ENCODE peak calls at places on chromosomes 5 and 9, in five cellular contexts. N is Peyer's patch; Z is CD8-positive, alpha-beta T cell; I is fibroblast of lung; B is suprapubic skin. V is an unnamed sample.

GRCh38 chr5:179344301-179345178 is 721 bp downstream of the ADAMTS2 start:
- DNase-seq in B (no peak), I (no peak), Z (no peak), N (no peak), V (no peak)

GRCh38 chr5:177086918-177087706 is 397 bp downstream of the FGFR4 start:
- DNase-seq in I (peak; percentile 42), N (peak; percentile 94), Z (peak; percentile 58), B (no peak), V (peak; percentile 53)

GRCh38 chr5:134268019-134268601 is 42.2 kb upstream of the PPP2CA start:
- DNase-seq in I (no peak), Z (no peak), N (no peak), B (no peak), V (no peak)

GRCh38 chr5:23476580-23476979 is 30.8 kb upstream of the PRDM9 start:
- DNase-seq in N (no peak), I (no peak), Z (no peak), B (no peak), V (no peak)

GRCh38 chr5:177553671-177554429 is 513 bp downstream of the FAM193B start:
- DNase-seq in N (peak; percentile 75), Z (peak; percentile 47), I (no peak), B (peak; percentile 83), V (peak; percentile 35)

GRCh38 chr5:146520731-146521130 is 4.7 kb upstream of the GPR151 start:
- DNase-seq in B (no peak), I (no peak), Z (no peak), N (no peak), V (no peak)

GRCh38 chr5:24226492-24226891 is 418.3 kb downstream of the CDH10 start:
- DNase-seq in I (peak; percentile 4), B (no peak), Z (no peak), N (no peak), V (no peak)

GRCh38 chr9:27671591-27671990 is 98.3 kb upstream of the C9orf72 start:
- DNase-seq in N (no peak), B (no peak), I (peak; percentile 2), Z (no peak), V (no peak)

GRCh38 chr9:133553123-133553522 is 18.6 kb downstream of the ADAMTSL2 start:
- DNase-seq in Z (no peak), I (no peak), N (no peak), B (no peak), V (no peak)

GRCh38 chr5:107322936-107323335 is 347.8 kb downstream of the EFNA5 start:
- DNase-seq in N (no peak), I (peak; percentile 51), B (no peak), Z (no peak), V (no peak)

GRCh38 chr9:136722969-136723356 is 10.6 kb downstream of the DIPK1B start:
- DNase-seq in N (no peak), B (no peak), Z (no peak), I (no peak), V (no peak)

GRCh38 chr5:73749485-73750270 is 123.7 kb downstream of the ARHGEF28 start:
- DNase-seq in Z (no peak), I (no peak), N (no peak), B (no peak), V (no peak)

GRCh38 chr5:76458492-76458863 is 55.4 kb downstream of the IQGAP2 start:
- DNase-seq in I (no peak), B (no peak), Z (no peak), N (no peak), V (no peak)

GRCh38 chr5:38634961-38635369 is 78.5 kb upstream of the LIFR start:
- DNase-seq in Z (no peak), B (no peak), I (no peak), N (no peak), V (no peak)

GRCh38 chr9:130948266-130948665 is 9.2 kb upstream of the FIBCD1 start:
- DNase-seq in N (no peak), Z (no peak), I (no peak), B (no peak), V (no peak)

GRCh38 chr5:25754895-25755294 is 1110.1 kb upstream of the CDH10 start:
- DNase-seq in Z (no peak), B (no peak), N (no peak), I (no peak), V (no peak)

GRCh38 chr5:99058466-99058865 is 129.7 kb upstream of the CHD1 start:
- DNase-seq in B (no peak), I (no peak), N (no peak), Z (no peak), V (no peak)

GRCh38 chr5:152349683-152350526 is 55.2 kb downstream of the NMUR2 start:
- DNase-seq in B (no peak), Z (no peak), N (no peak), I (peak; percentile 24), V (no peak)

GRCh38 chr5:123125953-123126352 is 36.9 kb downstream of the PRDM6 start:
- DNase-seq in I (peak; percentile 81), N (no peak), Z (no peak), B (no peak), V (no peak)

GRCh38 chr5:115543931-115544370 is 624 bp downstream of the FEM1C start:
- DNase-seq in I (peak; percentile 64), Z (peak; percentile 56), N (no peak), B (no peak), V (peak; percentile 76)

GRCh38 chr9:71830131-71830530 is 61.8 kb upstream of the CEMIP2 start:
- DNase-seq in N (no peak), B (no peak), I (no peak), Z (no peak), V (no peak)

GRCh38 chr9:94639045-94639995 is at the start of gene FBP1:
- DNase-seq in I (peak; percentile 6), Z (peak; percentile 40), N (peak; percentile 88), B (no peak), V (peak; percentile 52)

GRCh38 chr5:80799041-80799440 is 144.3 kb upstream of the DHFR start:
- DNase-seq in I (no peak), N (no peak), Z (no peak), B (no peak), V (no peak)

GRCh38 chr5:75964008-75964407 is 119.2 kb upstream of the SV2C start:
- DNase-seq in N (no peak), B (no peak), Z (no peak), I (no peak), V (no peak)

GRCh38 chr5:178227929-178228328 is 4.7 kb downstream of the PHYKPL start:
- DNase-seq in B (no peak), I (no peak), Z (no peak), N (no peak), V (no peak)

GRCh38 chr5:167574381-167574780 is 717.1 kb upstream of the WWC1 start:
- DNase-seq in Z (no peak), I (no peak), B (no peak), N (no peak), V (no peak)
- H3K4me1 ChIP-seq in Z (no peaks in the 10 kb centered on the region), I (no peaks in the 10 kb centered on the region), B (peaks cover 9% of the 10 kb centered on the region), N (no peaks in the 10 kb centered on the region), V (no peaks in the 10 kb centered on the region)

DNA sequence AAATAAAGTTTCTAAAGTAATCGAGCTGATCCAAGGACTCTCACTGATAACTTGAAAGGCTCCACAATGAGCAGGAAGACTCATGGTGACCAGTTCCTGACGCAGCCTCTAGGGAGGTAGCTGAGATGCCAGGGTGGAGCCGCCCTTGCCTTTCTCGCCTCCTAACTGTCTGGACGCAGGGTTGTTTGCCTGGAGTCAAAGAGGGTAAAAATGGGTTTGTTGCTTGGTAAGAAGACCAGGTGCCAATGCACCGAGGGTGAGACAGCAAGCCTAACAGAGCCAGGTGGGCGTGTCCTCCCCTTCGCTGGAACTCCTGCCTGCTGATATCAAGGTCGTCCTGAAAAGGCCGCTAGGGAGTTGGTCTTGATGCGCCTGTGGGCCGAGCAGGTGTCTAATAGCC is 48.6 kb upstream of the FCN1 start:
- DNase-seq in Z (no peak), N (no peak), B (peak; percentile 56), I (no peak), V (no peak)
- H3K27ac ChIP-seq in Z (no peak overlapping the region), N (no peak overlapping the region), B (no peak overlapping the region), I (no peak overlapping the region), V (no peak overlapping the region)

DNA sequence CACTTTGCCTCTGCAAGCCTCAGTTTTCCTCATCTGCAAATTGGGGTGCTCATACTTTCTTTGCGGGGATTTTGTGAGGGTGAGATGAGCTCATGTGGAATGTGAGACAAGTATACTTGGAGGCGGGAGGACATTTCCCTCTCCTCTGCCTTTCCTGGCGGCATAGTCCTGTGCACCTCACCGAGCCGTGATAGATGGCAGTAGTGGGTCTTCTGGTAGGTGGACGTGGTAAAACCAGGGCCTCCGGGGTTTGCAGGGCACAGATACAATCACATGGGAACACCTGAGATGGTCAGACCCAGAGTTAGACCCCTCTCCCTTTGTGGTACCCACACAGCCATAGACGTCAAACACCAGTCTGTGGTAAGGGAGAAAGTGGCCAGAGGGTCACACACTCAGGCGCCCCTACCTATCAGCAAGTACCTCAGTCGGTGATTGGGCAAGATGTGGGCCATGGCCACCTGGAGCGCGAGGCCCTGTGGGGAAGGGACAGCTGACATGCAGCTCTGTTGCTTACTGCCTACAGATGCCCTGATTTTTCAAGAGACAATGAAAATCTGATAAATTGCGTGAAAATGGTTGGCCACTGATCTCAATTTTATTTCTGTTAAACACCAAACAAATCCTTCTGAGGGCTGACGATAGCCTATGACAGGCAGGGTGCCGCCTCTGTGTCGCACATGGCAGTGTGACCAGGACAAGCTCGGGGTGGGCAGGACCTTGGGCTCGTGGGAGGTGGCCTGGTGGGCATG is 9.9 kb downstream of the ERGIC1 start:
- DNase-seq in B (no peak), I (no peak), N (peak; percentile 15), Z (no peak), V (no peak)
- H3K4me1 ChIP-seq in B (peaks cover 46% of the 10 kb centered on the region), I (peaks cover 6% of the 10 kb centered on the region), N (peaks cover 33% of the 10 kb centered on the region), Z (no peaks in the 10 kb centered on the region), V (no peaks in the 10 kb centered on the region)

DNA sequence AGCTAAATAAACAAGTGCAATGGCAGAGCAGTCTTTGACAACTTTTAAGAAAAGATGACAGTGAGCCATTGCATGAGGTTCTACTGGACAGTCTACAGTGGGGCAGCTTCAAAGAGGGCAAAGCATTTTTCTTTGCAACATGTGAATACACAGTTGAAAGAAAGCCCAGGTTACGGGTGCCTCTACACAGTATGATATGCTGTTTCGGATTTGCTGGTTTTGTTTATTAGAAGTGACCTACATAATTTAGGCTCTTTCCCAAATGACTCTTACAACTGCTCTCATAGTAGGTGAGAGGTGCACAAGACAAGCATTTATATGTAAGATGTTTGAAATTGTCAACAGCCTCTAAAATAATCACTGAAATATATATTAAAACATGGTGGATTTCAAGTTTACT is 62.4 kb downstream of the MEF2C start:
- DNase-seq in N (no peak), Z (no peak), I (no peak), B (no peak), V (no peak)
- H3K27ac ChIP-seq in N (peak overlapping the region; percentile 12), Z (no peak overlapping the region), I (no peak overlapping the region), B (no peak overlapping the region), V (no peak overlapping the region)

DNA sequence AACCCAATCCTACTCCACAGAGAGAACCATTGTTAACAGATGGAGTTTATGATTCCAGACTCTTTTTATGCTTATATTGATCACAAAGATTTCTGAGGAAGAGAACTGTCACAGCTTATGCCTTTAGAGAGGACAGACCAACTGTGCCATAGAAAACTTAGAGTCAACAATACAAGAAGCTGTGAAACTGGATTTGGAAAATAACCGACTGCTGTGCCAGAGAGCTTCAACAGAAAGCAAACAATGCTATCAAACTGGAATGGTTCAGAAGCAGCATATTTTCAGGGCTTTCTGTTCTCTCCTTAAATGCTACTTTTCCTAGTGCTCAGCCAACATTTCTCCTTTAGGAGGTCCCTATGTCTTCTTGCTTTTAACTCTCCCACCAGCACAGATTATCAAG is 5.0 kb downstream of the DCTN4 start:
- DNase-seq in N (no peak), I (no peak), Z (no peak), B (no peak), V (no peak)
- H3K4me1 ChIP-seq in N (peaks cover 17% of the 10 kb centered on the region), I (peaks cover 6% of the 10 kb centered on the region), Z (peaks cover 30% of the 10 kb centered on the region), B (peaks cover 19% of the 10 kb centered on the region), V (peaks cover 21% of the 10 kb centered on the region)

V was measured in CD4-positive, CD25-positive, alpha-beta regulatory T cell.